ENCODE peak calls at places on chromosomes 16 and 17, in four cellular contexts. X is IMR-90, H is breast epithelium, W is body of pancreas. I is an unnamed sample.

GRCh38 chr17:58308173-58308984 is 20.2 kb downstream of the TSPOAP1 start:
- DNase-seq in X (no peak), W (no peak), H (peak; percentile 44), I (peak; percentile 7)

GRCh38 chr16:82043680-82044584 is 8.9 kb downstream of the HSD17B2 start:
- DNase-seq in X (peak; percentile 75), H (no peak), W (no peak), I (no peak)

GRCh38 chr17:10127819-10128375 is 70.5 kb downstream of the GAS7 start:
- DNase-seq in X (peak; percentile 99), W (peak; percentile 28), H (no peak), I (peak; percentile 86)

GRCh38 chr16:77723108-77723514 is 797 bp downstream of the NUDT7 start:
- DNase-seq in W (no peak), X (peak; percentile 72), H (no peak), I (no peak)

GRCh38 chr16:2689968-2690830 is 7.9 kb downstream of the KCTD5 start:
- DNase-seq in X (no peak), H (no peak), W (no peak), I (no peak)

GRCh38 chr16:5069854-5070253 is 1.8 kb upstream of the ALG1 start:
- DNase-seq in W (no peak), X (no peak), H (no peak), I (no peak)

GRCh38 chr16:13101828-13102227 is 200.4 kb downstream of the SHISA9 start:
- DNase-seq in H (no peak), W (no peak), X (no peak), I (no peak)

GRCh38 chr17:48444531-48445247 is 14.7 kb upstream of the SKAP1 start:
- DNase-seq in X (no peak), H (no peak), W (no peak), I (no peak)

GRCh38 chr16:75591001-75591852 is 25.0 kb downstream of the GABARAPL2 start:
- DNase-seq in W (no peak), X (peak; percentile 84), H (no peak), I (no peak)

GRCh38 chr17:49676276-49676868 is 1.5 kb downstream of the SPOP start:
- DNase-seq in W (no peak), H (no peak), X (peak; percentile 38), I (no peak)

GRCh38 chr17:30000001-30000754 is 58.7 kb downstream of the EFCAB5 start:
- DNase-seq in X (no peak), H (no peak), W (no peak), I (no peak)

GRCh38 chr16:28836761-28837064 is 9.4 kb downstream of the TUFM start:
- DNase-seq in X (no peak), H (no peak), W (no peak), I (no peak)

GRCh38 chr17:78583091-78583490 is 5.9 kb upstream of the DNAH17 start:
- DNase-seq in X (no peak), H (no peak), W (no peak), I (no peak)

GRCh38 chr17:36937001-36937960 is at the start of gene LHX1:
- DNase-seq in X (no peak), W (no peak), H (no peak), I (no peak)

DNA sequence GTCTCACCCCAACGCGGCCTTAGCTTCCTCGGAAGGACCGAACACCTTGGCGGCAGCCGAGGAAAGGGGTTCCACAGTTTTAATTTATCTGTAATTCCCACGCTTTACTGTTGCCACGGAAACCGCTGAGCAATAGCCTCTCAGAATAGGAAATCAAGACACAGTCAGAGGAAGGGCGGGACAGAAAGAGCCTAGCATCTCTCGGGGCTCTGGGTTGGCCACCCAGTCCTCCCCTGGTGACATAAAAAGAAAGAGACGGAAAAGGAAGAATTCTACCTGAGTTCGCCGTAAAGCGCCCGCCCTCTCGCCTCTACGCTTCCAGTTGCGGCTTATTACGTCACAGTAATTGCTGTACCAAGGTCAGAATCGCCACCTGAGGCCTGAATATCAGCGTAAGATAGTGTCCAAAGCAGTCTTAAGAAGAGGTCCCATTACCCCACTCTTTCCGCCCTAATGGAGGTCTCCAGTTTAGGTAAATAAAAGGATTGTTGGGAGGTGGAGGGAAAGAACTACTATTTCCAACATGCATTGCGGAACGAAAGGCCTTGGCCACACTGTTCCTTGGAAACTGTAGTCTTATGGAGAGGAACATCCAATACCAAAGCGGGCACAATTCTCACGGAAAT is 761 bp upstream of the NBR1 start:
- DNase-seq in W (peak; percentile 90), H (peak; percentile 88), X (peak; percentile 95), I (peak; percentile 96)
- TF ChIP-seq POLR2A in W (peak; percentile 25), H (peak; percentile 61), X (peak; percentile 42), I (no peak)

GRCh38 chr16:17277981-17278381 is 192.8 kb downstream of the XYLT1 start:
- DNase-seq in H (peak; percentile 58), X (peak; percentile 7), W (peak; percentile 67), I (no peak)
- TF ChIP-seq CTCF in H (no peak), X (peak; percentile 20), W (peak; percentile 31), I (no peak)

DNA sequence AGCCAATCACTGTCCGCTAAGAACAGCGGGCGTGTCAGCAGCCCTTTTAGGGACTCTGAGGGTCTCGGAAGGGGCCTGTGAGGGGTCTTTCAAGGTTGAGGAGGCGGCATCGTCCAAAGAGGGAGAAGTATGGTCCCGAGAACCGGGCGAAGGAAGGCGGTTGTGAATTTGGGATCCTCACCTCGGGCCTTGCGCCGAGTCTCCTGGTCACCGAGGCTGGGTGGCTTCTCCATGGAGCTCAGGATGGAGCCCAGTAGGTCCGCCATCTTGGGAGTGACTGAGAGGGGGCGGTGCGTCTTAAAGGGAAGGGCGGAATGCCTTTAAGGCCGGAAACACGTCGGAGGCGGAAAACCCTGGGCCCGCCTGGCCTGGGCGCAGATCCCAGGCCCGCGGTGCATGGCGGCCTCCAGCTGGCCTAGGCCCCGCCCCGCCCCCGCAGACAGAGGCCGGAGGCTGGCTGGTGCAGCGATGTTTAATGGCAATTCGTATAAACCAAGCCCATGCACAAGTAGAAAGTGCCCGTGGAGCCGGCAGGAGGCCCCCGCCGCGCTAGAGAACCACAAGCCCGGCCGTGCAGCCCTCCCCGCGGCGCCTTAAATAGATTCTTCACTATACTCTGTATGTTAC is at the start of gene SPAG7:
- DNase-seq in H (peak; percentile 94), X (peak; percentile 98), W (peak; percentile 96), I (peak; percentile 94)
- TF ChIP-seq POLR2A in H (peak; percentile 73), X (peak; percentile 57), W (peak; percentile 93), I (peak; percentile 20)

DNA sequence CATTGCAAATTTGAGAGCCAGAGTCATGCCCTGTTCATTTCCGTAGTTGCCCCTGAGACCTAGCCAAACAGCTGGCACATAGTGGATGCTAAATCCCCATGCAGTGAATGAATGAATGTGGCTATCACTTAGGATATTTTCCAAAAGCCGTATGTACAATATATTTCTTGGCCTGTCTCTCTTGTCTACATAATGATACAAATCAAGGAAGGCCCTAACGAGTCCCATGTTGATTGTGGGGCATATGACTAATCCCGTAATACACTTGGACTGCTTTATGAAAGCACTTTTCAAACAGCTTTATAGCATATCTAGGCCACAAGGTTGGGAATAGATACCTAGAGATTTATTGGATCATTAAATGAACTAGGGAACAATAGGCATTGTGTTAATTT is 478.0 kb downstream of the SLC39A11 start:
- DNase-seq in X (no peak), W (no peak), H (no peak), I (no peak)
- TF ChIP-seq CTCF in X (no peak), W (no peak), H (no peak), I (no peak)

GRCh38 chr17:1347681-1348318 is 52.2 kb downstream of the YWHAE start:
- DNase-seq in X (peak; percentile 16), H (no peak), W (no peak), I (peak; percentile 81)

GRCh38 chr17:1344521-1344920 is 55.5 kb downstream of the YWHAE start:
- DNase-seq in X (no peak), W (no peak), H (no peak), I (no peak)

GRCh38 chr17:1340371-1340770 is 59.7 kb downstream of the YWHAE start:
- DNase-seq in H (no peak), X (no peak), W (no peak), I (no peak)

DNA sequence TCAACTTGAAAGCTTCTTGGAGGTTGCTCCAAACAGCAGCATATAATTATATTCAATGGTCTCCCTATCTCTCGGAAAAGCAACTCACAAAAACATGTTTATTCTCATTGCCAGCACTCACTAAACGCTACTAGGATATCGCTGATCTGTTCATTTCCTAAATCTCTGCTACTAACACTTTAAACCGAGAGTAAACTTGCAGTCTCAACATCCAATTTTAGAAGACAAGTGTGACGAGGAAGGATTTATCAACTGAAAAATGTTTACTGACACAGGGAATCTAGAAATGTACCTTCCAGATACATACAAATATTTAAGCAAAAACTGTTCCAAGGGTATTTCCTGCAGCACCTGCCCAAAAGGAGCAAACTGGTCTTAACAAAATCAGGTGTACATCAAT is 56.5 kb downstream of the YWHAE start:
- DNase-seq in H (no peak), W (no peak), X (no peak), I (no peak)
- TF ChIP-seq POLR2A in H (no peak), W (no peak), X (no peak), I (no peak)

GRCh38 chr16:53503270-53503911 is 382 bp upstream of the AKTIP start:
- DNase-seq in X (peak; percentile 100), H (peak; percentile 100), W (peak; percentile 100), I (peak; percentile 100)

GRCh38 chr16:53504161-53504663 is 1.2 kb upstream of the AKTIP start:
- DNase-seq in X (peak; percentile 31), H (peak; percentile 61), W (peak; percentile 57), I (peak; percentile 60)

GRCh38 chr16:53507464-53508180 is 4.6 kb upstream of the AKTIP start:
- DNase-seq in X (no peak), W (no peak), H (no peak), I (peak; percentile 14)

GRCh38 chr16:53504665-53505064 is 1.7 kb upstream of the AKTIP start:
- DNase-seq in W (no peak), H (no peak), X (peak; percentile 46), I (no peak)

GRCh38 chr16:53506254-53506653 is 3.2 kb upstream of the AKTIP start:
- DNase-seq in W (no peak), X (no peak), H (no peak), I (no peak)
- TF ChIP-seq CTCF in W (no peak), X (no peak), H (no peak), I (no peak)

DNA sequence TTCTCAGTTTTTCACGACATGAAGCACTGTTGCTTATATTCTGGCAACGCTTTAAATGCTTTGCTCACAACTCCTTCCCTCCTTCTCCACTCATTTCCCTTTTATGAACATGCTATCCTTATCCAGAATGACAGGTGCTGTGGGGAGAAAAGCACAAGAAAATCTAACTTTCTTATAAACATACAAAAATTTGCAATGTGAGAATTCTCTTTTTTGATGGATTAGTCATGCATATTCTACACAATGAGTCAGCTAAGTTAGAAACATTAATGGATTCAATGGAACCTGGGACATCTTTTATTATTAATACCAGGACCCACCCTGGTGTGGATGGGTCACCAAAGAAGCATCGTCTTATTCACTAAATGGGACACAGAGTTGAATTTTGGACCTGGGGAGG is 234.6 kb upstream of the CDH5 start:
- DNase-seq in W (no peak), H (no peak), X (peak; percentile 82), I (no peak)
- TF ChIP-seq POLR2A in W (no peak), H (no peak), X (no peak), I (no peak)